ENCODE peak calls at places on chromosomes 7 and 10, in ten cellular contexts. One of them, this sample, is unnamed.

GRCh38 chr10:79381804-79382221 is 34.5 kb downstream of the PPIF start:
- DNase-seq in GM10248: peak; percentile 10
- DNase-seq in HCT116: no peak
- DNase-seq in AG09319: no peak
- DNase-seq in dorsolateral prefrontal cortex: peak; percentile 64
- DNase-seq in GM20000: peak; percentile 6
- DNase-seq in heart left ventricle: peak; percentile 80
- DNase-seq in cardiac muscle cell: peak; percentile 89
- DNase-seq in pancreas: peak; percentile 64
- DNase-seq in epithelial cell of esophagus: no peak
- DNase-seq in this sample: no peak

GRCh38 chr7:514651-515598 is 4.7 kb downstream of the PDGFA start:
- DNase-seq in GM10248: no peak
- DNase-seq in HCT116: no peak
- DNase-seq in AG09319: no peak
- DNase-seq in dorsolateral prefrontal cortex: peak; percentile 79
- DNase-seq in GM20000: no peak
- DNase-seq in heart left ventricle: peak; percentile 51
- DNase-seq in cardiac muscle cell: peak; percentile 33
- DNase-seq in pancreas: peak; percentile 80
- DNase-seq in epithelial cell of esophagus: peak; percentile 85
- DNase-seq in this sample: no peak

GRCh38 chr7:120273476-120273975 is 551 bp downstream of the KCND2 start:
- DNase-seq in GM10248: peak; percentile 70
- DNase-seq in HCT116: no peak
- DNase-seq in AG09319: no peak
- DNase-seq in dorsolateral prefrontal cortex: peak; percentile 49
- DNase-seq in GM20000: peak; percentile 79
- DNase-seq in heart left ventricle: no peak
- DNase-seq in cardiac muscle cell: peak; percentile 54
- DNase-seq in pancreas: peak; percentile 75
- DNase-seq in epithelial cell of esophagus: peak; percentile 60
- DNase-seq in this sample: no peak

GRCh38 chr7:94297397-94297838 is 97.3 kb upstream of the COL1A2 start:
- DNase-seq in GM10248: no peak
- DNase-seq in HCT116: no peak
- DNase-seq in AG09319: peak; percentile 96
- DNase-seq in dorsolateral prefrontal cortex: no peak
- DNase-seq in GM20000: no peak
- DNase-seq in heart left ventricle: peak; percentile 66
- DNase-seq in cardiac muscle cell: peak; percentile 96
- DNase-seq in pancreas: no peak
- DNase-seq in epithelial cell of esophagus: peak; percentile 86
- DNase-seq in this sample: no peak

GRCh38 chr7:43220250-43220649 is 107.8 kb downstream of the HECW1 start:
- DNase-seq in GM10248: no peak
- DNase-seq in HCT116: no peak
- DNase-seq in AG09319: no peak
- DNase-seq in dorsolateral prefrontal cortex: no peak
- DNase-seq in GM20000: no peak
- DNase-seq in heart left ventricle: no peak
- DNase-seq in cardiac muscle cell: peak; percentile 24
- DNase-seq in pancreas: no peak
- DNase-seq in epithelial cell of esophagus: peak; percentile 31
- DNase-seq in this sample: no peak

GRCh38 chr10:15202639-15203038 is 34.1 kb upstream of the NMT2 start:
- DNase-seq in GM10248: no peak
- DNase-seq in HCT116: no peak
- DNase-seq in AG09319: no peak
- DNase-seq in dorsolateral prefrontal cortex: no peak
- DNase-seq in GM20000: no peak
- DNase-seq in heart left ventricle: no peak
- DNase-seq in cardiac muscle cell: peak; percentile 30
- DNase-seq in pancreas: no peak
- DNase-seq in epithelial cell of esophagus: no peak
- DNase-seq in this sample: no peak

GRCh38 chr10:130495116-130495862 is 359.1 kb downstream of the GLRX3 start:
- DNase-seq in GM10248: no peak
- DNase-seq in HCT116: no peak
- DNase-seq in AG09319: no peak
- DNase-seq in dorsolateral prefrontal cortex: no peak
- DNase-seq in GM20000: no peak
- DNase-seq in heart left ventricle: no peak
- DNase-seq in cardiac muscle cell: no peak
- DNase-seq in pancreas: no peak
- DNase-seq in epithelial cell of esophagus: no peak
- DNase-seq in this sample: no peak

GRCh38 chr10:30456262-30456661 is 22.3 kb downstream of the MAP3K8 start:
- DNase-seq in GM10248: peak; percentile 48
- DNase-seq in HCT116: no peak
- DNase-seq in AG09319: no peak
- DNase-seq in dorsolateral prefrontal cortex: no peak
- DNase-seq in GM20000: peak; percentile 44
- DNase-seq in heart left ventricle: peak; percentile 30
- DNase-seq in cardiac muscle cell: no peak
- DNase-seq in pancreas: no peak
- DNase-seq in epithelial cell of esophagus: no peak
- DNase-seq in this sample: no peak

GRCh38 chr7:77393261-77393660 is 22.9 kb downstream of the GSAP start:
- DNase-seq in GM10248: peak; percentile 70
- DNase-seq in HCT116: peak; percentile 62
- DNase-seq in AG09319: no peak
- DNase-seq in dorsolateral prefrontal cortex: no peak
- DNase-seq in GM20000: peak; percentile 67
- DNase-seq in heart left ventricle: no peak
- DNase-seq in cardiac muscle cell: no peak
- DNase-seq in pancreas: no peak
- DNase-seq in epithelial cell of esophagus: peak; percentile 100
- DNase-seq in this sample: no peak

GRCh38 chr7:158829021-158829341 is 328 bp downstream of the ESYT2 start:
- DNase-seq in GM10248: peak; percentile 73
- DNase-seq in HCT116: no peak
- DNase-seq in AG09319: peak; percentile 53
- DNase-seq in dorsolateral prefrontal cortex: peak; percentile 57
- DNase-seq in GM20000: peak; percentile 84
- DNase-seq in heart left ventricle: no peak
- DNase-seq in cardiac muscle cell: peak; percentile 82
- DNase-seq in pancreas: peak; percentile 90
- DNase-seq in epithelial cell of esophagus: peak; percentile 84
- DNase-seq in this sample: peak; percentile 72

GRCh38 chr10:31926765-31927596 is 1.6 kb downstream of the ARHGAP12 start:
- DNase-seq in GM10248: no peak
- DNase-seq in HCT116: no peak
- DNase-seq in AG09319: no peak
- DNase-seq in dorsolateral prefrontal cortex: no peak
- DNase-seq in GM20000: no peak
- DNase-seq in heart left ventricle: no peak
- DNase-seq in cardiac muscle cell: no peak
- DNase-seq in pancreas: no peak
- DNase-seq in epithelial cell of esophagus: peak; percentile 21
- DNase-seq in this sample: peak; percentile 54

GRCh38 chr10:87844837-87845623 is 18.3 kb downstream of the KLLN start:
- DNase-seq in GM10248: no peak
- DNase-seq in HCT116: no peak
- DNase-seq in AG09319: no peak
- DNase-seq in dorsolateral prefrontal cortex: no peak
- DNase-seq in GM20000: no peak
- DNase-seq in heart left ventricle: no peak
- DNase-seq in cardiac muscle cell: peak; percentile 46
- DNase-seq in pancreas: no peak
- DNase-seq in epithelial cell of esophagus: peak; percentile 83
- DNase-seq in this sample: no peak

GRCh38 chr7:26925768-26926167 is 61.4 kb upstream of the SKAP2 start:
- DNase-seq in GM10248: no peak
- DNase-seq in HCT116: no peak
- DNase-seq in AG09319: no peak
- DNase-seq in dorsolateral prefrontal cortex: no peak
- DNase-seq in GM20000: no peak
- DNase-seq in heart left ventricle: no peak
- DNase-seq in cardiac muscle cell: no peak
- DNase-seq in pancreas: no peak
- DNase-seq in epithelial cell of esophagus: no peak
- DNase-seq in this sample: no peak

GRCh38 chr7:157238087-157238486 is 98.7 kb upstream of the DNAJB6 start:
- DNase-seq in GM10248: no peak
- DNase-seq in HCT116: no peak
- DNase-seq in AG09319: no peak
- DNase-seq in dorsolateral prefrontal cortex: no peak
- DNase-seq in GM20000: no peak
- DNase-seq in heart left ventricle: no peak
- DNase-seq in cardiac muscle cell: peak; percentile 49
- DNase-seq in pancreas: no peak
- DNase-seq in epithelial cell of esophagus: no peak
- DNase-seq in this sample: no peak
- TF ChIP-seq CTCF in GM10248: peak; percentile 4
- TF ChIP-seq CTCF in HCT116: peak; percentile 45
- TF ChIP-seq CTCF in AG09319: no peak
- TF ChIP-seq CTCF in dorsolateral prefrontal cortex: peak; percentile 9
- TF ChIP-seq CTCF in GM20000: no peak
- TF ChIP-seq CTCF in heart left ventricle: no peak
- TF ChIP-seq CTCF in cardiac muscle cell: peak; percentile 55
- TF ChIP-seq CTCF in pancreas: no peak
- TF ChIP-seq CTCF in epithelial cell of esophagus: no peak
- TF ChIP-seq CTCF in this sample: no peak

GRCh38 chr7:44434201-44434600 is 56.3 kb downstream of the NUDCD3 start:
- DNase-seq in GM10248: no peak
- DNase-seq in HCT116: no peak
- DNase-seq in AG09319: no peak
- DNase-seq in dorsolateral prefrontal cortex: no peak
- DNase-seq in GM20000: no peak
- DNase-seq in heart left ventricle: no peak
- DNase-seq in cardiac muscle cell: no peak
- DNase-seq in pancreas: no peak
- DNase-seq in epithelial cell of esophagus: no peak
- DNase-seq in this sample: no peak

GRCh38 chr7:44430054-44430453 is 60.4 kb downstream of the NUDCD3 start:
- DNase-seq in GM10248: no peak
- DNase-seq in HCT116: no peak
- DNase-seq in AG09319: no peak
- DNase-seq in dorsolateral prefrontal cortex: no peak
- DNase-seq in GM20000: no peak
- DNase-seq in heart left ventricle: no peak
- DNase-seq in cardiac muscle cell: no peak
- DNase-seq in pancreas: no peak
- DNase-seq in epithelial cell of esophagus: no peak
- DNase-seq in this sample: no peak

GRCh38 chr7:44432381-44432977 is 58.0 kb downstream of the NUDCD3 start:
- DNase-seq in GM10248: no peak
- DNase-seq in HCT116: no peak
- DNase-seq in AG09319: no peak
- DNase-seq in dorsolateral prefrontal cortex: no peak
- DNase-seq in GM20000: no peak
- DNase-seq in heart left ventricle: no peak
- DNase-seq in cardiac muscle cell: no peak
- DNase-seq in pancreas: no peak
- DNase-seq in epithelial cell of esophagus: no peak
- DNase-seq in this sample: no peak

GRCh38 chr7:44433255-44434022 is 57.0 kb downstream of the NUDCD3 start:
- DNase-seq in GM10248: no peak
- DNase-seq in HCT116: no peak
- DNase-seq in AG09319: no peak
- DNase-seq in dorsolateral prefrontal cortex: no peak
- DNase-seq in GM20000: no peak
- DNase-seq in heart left ventricle: no peak
- DNase-seq in cardiac muscle cell: no peak
- DNase-seq in pancreas: no peak
- DNase-seq in epithelial cell of esophagus: no peak
- DNase-seq in this sample: no peak

DNA sequence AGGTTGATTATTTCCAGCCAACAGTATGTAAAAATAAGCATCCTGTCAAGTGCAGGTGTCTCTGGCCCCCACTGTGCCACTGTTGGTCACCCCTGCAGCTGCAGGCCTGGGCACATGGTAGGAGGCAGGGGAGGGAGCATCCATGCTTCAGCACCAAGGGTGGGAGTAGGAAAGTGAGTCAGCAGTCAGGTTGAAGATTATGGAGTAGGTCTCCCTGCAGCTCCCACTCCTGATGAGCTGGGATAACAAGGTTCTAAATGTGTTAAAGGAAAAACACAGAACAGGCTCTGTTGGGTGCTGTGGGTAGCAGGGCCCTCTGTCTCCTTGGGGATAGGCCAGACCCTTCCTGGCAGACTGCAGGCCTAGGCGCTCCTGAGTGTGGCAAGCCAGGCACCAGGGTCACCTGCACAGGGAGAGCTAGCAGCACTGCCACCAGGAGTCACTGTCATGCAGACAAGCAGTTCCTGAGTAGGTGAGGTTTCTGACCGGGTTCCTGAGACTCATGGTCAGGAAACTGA is 59.3 kb downstream of the NUDCD3 start:
- DNase-seq in GM10248: peak; percentile 80
- DNase-seq in HCT116: no peak
- DNase-seq in AG09319: no peak
- DNase-seq in dorsolateral prefrontal cortex: peak; percentile 54
- DNase-seq in GM20000: peak; percentile 64
- DNase-seq in heart left ventricle: no peak
- DNase-seq in cardiac muscle cell: no peak
- DNase-seq in pancreas: no peak
- DNase-seq in epithelial cell of esophagus: no peak
- DNase-seq in this sample: no peak
- TF ChIP-seq CTCF in GM10248: peak; percentile 51
- TF ChIP-seq CTCF in HCT116: peak; percentile 37
- TF ChIP-seq CTCF in AG09319: no peak
- TF ChIP-seq CTCF in dorsolateral prefrontal cortex: no peak
- TF ChIP-seq CTCF in GM20000: peak; percentile 38
- TF ChIP-seq CTCF in heart left ventricle: no peak
- TF ChIP-seq CTCF in cardiac muscle cell: no peak
- TF ChIP-seq CTCF in pancreas: no peak
- TF ChIP-seq CTCF in epithelial cell of esophagus: peak; percentile 17
- TF ChIP-seq CTCF in this sample: no peak

DNA sequence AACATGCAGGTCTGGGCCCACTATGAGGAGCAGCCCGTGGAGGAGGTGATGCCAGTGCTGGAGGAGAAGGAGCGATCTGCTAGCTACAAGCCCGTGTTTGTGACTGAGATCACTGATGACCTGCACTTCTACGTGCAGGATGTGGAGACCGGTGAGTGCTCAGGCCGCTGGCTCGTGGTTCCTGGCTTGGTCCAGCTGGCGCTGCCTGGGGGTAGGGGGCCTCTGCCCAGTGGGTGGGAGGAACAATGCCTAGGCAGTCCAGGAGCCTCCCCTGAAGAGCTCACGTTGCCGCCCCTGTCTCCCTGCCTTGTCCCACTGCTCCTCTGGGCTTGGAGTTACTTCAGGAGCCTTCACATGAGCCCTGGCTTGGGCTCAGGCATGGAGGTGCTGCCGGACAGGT is 50.1 kb upstream of the LRRC4 start:
- DNase-seq in GM10248: no peak
- DNase-seq in HCT116: no peak
- DNase-seq in AG09319: no peak
- DNase-seq in dorsolateral prefrontal cortex: no peak
- DNase-seq in GM20000: no peak
- DNase-seq in heart left ventricle: no peak
- DNase-seq in cardiac muscle cell: no peak
- DNase-seq in pancreas: peak; percentile 46
- DNase-seq in epithelial cell of esophagus: no peak
- DNase-seq in this sample: no peak
- TF ChIP-seq CTCF in GM10248: no peak
- TF ChIP-seq CTCF in HCT116: no peak
- TF ChIP-seq CTCF in AG09319: no peak
- TF ChIP-seq CTCF in dorsolateral prefrontal cortex: no peak
- TF ChIP-seq CTCF in GM20000: no peak
- TF ChIP-seq CTCF in heart left ventricle: no peak
- TF ChIP-seq CTCF in cardiac muscle cell: no peak
- TF ChIP-seq CTCF in pancreas: no peak
- TF ChIP-seq CTCF in epithelial cell of esophagus: no peak
- TF ChIP-seq CTCF in this sample: no peak

GRCh38 chr7:130063036-130063435 is 7.3 kb upstream of the KLHDC10 start:
- DNase-seq in GM10248: no peak
- DNase-seq in HCT116: no peak
- DNase-seq in AG09319: no peak
- DNase-seq in dorsolateral prefrontal cortex: no peak
- DNase-seq in GM20000: peak; percentile 26
- DNase-seq in heart left ventricle: peak; percentile 27
- DNase-seq in cardiac muscle cell: peak; percentile 59
- DNase-seq in pancreas: no peak
- DNase-seq in epithelial cell of esophagus: peak; percentile 40
- DNase-seq in this sample: peak; percentile 83
- TF ChIP-seq CTCF in GM10248: peak; percentile 79
- TF ChIP-seq CTCF in HCT116: peak; percentile 93
- TF ChIP-seq CTCF in AG09319: peak; percentile 75
- TF ChIP-seq CTCF in dorsolateral prefrontal cortex: peak; percentile 35
- TF ChIP-seq CTCF in GM20000: peak; percentile 49
- TF ChIP-seq CTCF in heart left ventricle: peak; percentile 77
- TF ChIP-seq CTCF in cardiac muscle cell: peak; percentile 91
- TF ChIP-seq CTCF in pancreas: peak; percentile 76
- TF ChIP-seq CTCF in epithelial cell of esophagus: peak; percentile 78
- TF ChIP-seq CTCF in this sample: peak; percentile 83